ENCODE peak calls at places on chromosomes 11 and 22, in nine cellular contexts. B is endodermal cell; J is H9; M is CD4-positive, alpha-beta memory T cell; F is mesendoderm; U is colonic mucosa; X is H1; V is CD4-positive, CD25-positive, alpha-beta regulatory T cell; W is stomach. N is an unnamed sample. For H3K4me1, the result is how much of the 10 kb centered on the place peaks cover.

GRCh38 chr22:24442352-24442744 is 14.9 kb downstream of the ADORA2A start:
- DNase-seq in B (peak), J (no peak), M (no peak), F (no peak), U (no peak), X (no peak), V (no peak), W (peak), N (no peak)

GRCh38 chr11:5364214-5364613 is 12.9 kb downstream of the OR51B6 start:
- DNase-seq in B (no peak), J (no peak), M (no peak), F (no peak), U (no peak), X (no peak), V (no peak), W (no peak), N (no peak)

GRCh38 chr22:46122511-46122971 is 27.8 kb upstream of the PPARA start:
- DNase-seq in B (peak), J (peak), M (peak), F (peak), U (peak), X (peak), V (peak), W (peak), N (peak)

GRCh38 chr22:47345025-47345424 is 582.6 kb downstream of the TBC1D22A start:
- DNase-seq in B (no peak), J (no peak), M (no peak), F (no peak), U (no peak), X (no peak), V (no peak), W (no peak), N (no peak)

GRCh38 chr22:49204599-49205214 is 623.0 kb downstream of the BRD1 start:
- DNase-seq in B (no peak), J (peak), M (no peak), F (no peak), U (no peak), X (peak), V (no peak), W (peak), N (no peak)

GRCh38 chr11:22304337-22304961 is 33.7 kb upstream of the SLC17A6 start:
- DNase-seq in B (no peak), J (no peak), M (peak), F (peak), U (no peak), X (no peak), V (no peak), W (no peak), N (peak)

GRCh38 chr11:46360878-46361277 is 13.6 kb downstream of the DGKZ start:
- DNase-seq in B (no peak), J (no peak), M (no peak), F (no peak), U (no peak), X (no peak), V (no peak), W (no peak), N (no peak)

GRCh38 chr11:16989554-16989953 is 24.7 kb downstream of the PLEKHA7 start:
- DNase-seq in B (no peak), J (no peak), M (no peak), F (no peak), U (no peak), X (no peak), V (no peak), W (no peak), N (no peak)

GRCh38 chr22:43228330-43228729 is 41.4 kb upstream of the TTLL12 start:
- DNase-seq in B (peak), J (peak), M (no peak), F (peak), U (peak), X (peak), V (no peak), W (peak), N (peak)

GRCh38 chr11:76665172-76665571 is 5.4 kb downstream of the LRRC32 start:
- DNase-seq in B (peak), J (peak), M (no peak), F (no peak), U (no peak), X (no peak), V (no peak), W (no peak), N (no peak)

GRCh38 chr11:130212431-130212961 is 52.9 kb downstream of the ST14 start:
- DNase-seq in B (peak), J (peak), M (no peak), F (no peak), U (peak), X (peak), V (no peak), W (peak), N (no peak)

GRCh38 chr11:110373061-110373702 is 56.6 kb upstream of the FDX1 start:
- DNase-seq in B (no peak), J (no peak), M (no peak), F (no peak), U (no peak), X (no peak), V (no peak), W (no peak), N (no peak)

GRCh38 chr11:1228921-1229451 is 6.1 kb downstream of the MUC5B start:
- DNase-seq in B (peak), J (peak), M (no peak), F (no peak), U (peak), X (peak), V (no peak), W (no peak), N (no peak)

GRCh38 chr11:36333897-36334296 is 37.8 kb downstream of the PRR5L start:
- DNase-seq in B (peak), J (peak), M (no peak), F (peak), U (no peak), X (no peak), V (no peak), W (no peak), N (peak)

GRCh38 chr22:44398791-44399190 is 86.0 kb upstream of the SHISAL1 start:
- DNase-seq in B (peak), J (peak), M (no peak), F (no peak), U (peak), X (peak), V (no peak), W (no peak), N (no peak)

GRCh38 chr11:130634981-130635473 is 186.6 kb downstream of the ADAMTS15 start:
- DNase-seq in B (peak), J (no peak), M (no peak), F (peak), U (no peak), X (no peak), V (no peak), W (no peak), N (no peak)

GRCh38 chr22:41330169-41330568 is 28.8 kb downstream of the ZC3H7B start:
- DNase-seq in B (no peak), J (no peak), M (no peak), F (no peak), U (no peak), X (no peak), V (no peak), W (no peak), N (no peak)

GRCh38 chr11:124644426-124645280 is 22.0 kb downstream of the TBRG1 start:
- DNase-seq in B (peak), J (peak), M (peak), F (peak), U (peak), X (peak), V (peak), W (peak), N (peak)

GRCh38 chr11:88421530-88421929 is 84.0 kb upstream of the CTSC start:
- DNase-seq in B (peak), J (no peak), M (no peak), F (peak), U (peak), X (no peak), V (no peak), W (no peak), N (peak)

GRCh38 chr11:16744128-16744725 is 5.8 kb downstream of the C11orf58 start:
- DNase-seq in B (no peak), J (no peak), M (no peak), F (peak), U (no peak), X (no peak), V (no peak), W (no peak), N (peak)

GRCh38 chr11:119509969-119510401 is 87.0 kb upstream of the THY1 start:
- DNase-seq in B (no peak), J (no peak), M (no peak), F (no peak), U (peak), X (no peak), V (no peak), W (no peak), N (no peak)

GRCh38 chr22:24580276-24580675 is 12.6 kb downstream of the LRRC75B start:
- DNase-seq in B (no peak), J (no peak), M (no peak), F (no peak), U (no peak), X (no peak), V (no peak), W (no peak), N (no peak)

GRCh38 chr11:9804414-9804902 is 140.6 kb downstream of the SWAP70 start:
- DNase-seq in B (no peak), J (no peak), M (no peak), F (no peak), U (no peak), X (no peak), V (no peak), W (no peak), N (no peak)

GRCh38 chr11:17846852-17847453 is 112.4 kb downstream of the KCNC1 start:
- DNase-seq in B (no peak), J (no peak), M (no peak), F (peak), U (no peak), X (no peak), V (no peak), W (no peak), N (peak)

GRCh38 chr11:16089481-16089880 is 266.9 kb downstream of the SOX6 start:
- DNase-seq in B (no peak), J (no peak), M (no peak), F (no peak), U (no peak), X (no peak), V (no peak), W (no peak), N (no peak)

GRCh38 chr22:43726296-43726695 is 85.8 kb downstream of the EFCAB6 start:
- DNase-seq in B (no peak), J (no peak), M (no peak), F (no peak), U (no peak), X (no peak), V (no peak), W (no peak), N (no peak)

GRCh38 chr11:116930586-116930985 is 93.2 kb upstream of the APOA1 start:
- DNase-seq in B (no peak), J (no peak), M (peak), F (no peak), U (no peak), X (no peak), V (no peak), W (no peak), N (no peak)

GRCh38 chr11:2166091-2166851 is 5.3 kb upstream of the INS start:
- DNase-seq in B (peak), J (peak), M (peak), F (peak), U (peak), X (peak), V (peak), W (peak), N (peak)

GRCh38 chr22:27883656-27884350 is 35.3 kb downstream of the PITPNB start:
- DNase-seq in B (no peak), J (no peak), M (no peak), F (no peak), U (no peak), X (peak), V (no peak), W (no peak), N (no peak)

GRCh38 chr11:127017482-127017881 is 16.9 kb upstream of the KIRREL3 start:
- DNase-seq in B (peak), J (peak), M (no peak), F (peak), U (no peak), X (no peak), V (no peak), W (no peak), N (peak)

GRCh38 chr11:19026862-19027261 is 33.7 kb downstream of the MRGPRX2 start:
- DNase-seq in B (no peak), J (no peak), M (no peak), F (no peak), U (no peak), X (no peak), V (no peak), W (no peak), N (no peak)

GRCh38 chr11:19032990-19033389 is 27.5 kb downstream of the MRGPRX2 start:
- DNase-seq in B (no peak), J (no peak), M (no peak), F (no peak), U (no peak), X (no peak), V (no peak), W (no peak), N (no peak)

GRCh38 chr11:19025799-19026406 is 34.6 kb downstream of the MRGPRX2 start:
- DNase-seq in B (no peak), J (no peak), M (no peak), F (no peak), U (no peak), X (no peak), V (no peak), W (no peak), N (no peak)

DNA sequence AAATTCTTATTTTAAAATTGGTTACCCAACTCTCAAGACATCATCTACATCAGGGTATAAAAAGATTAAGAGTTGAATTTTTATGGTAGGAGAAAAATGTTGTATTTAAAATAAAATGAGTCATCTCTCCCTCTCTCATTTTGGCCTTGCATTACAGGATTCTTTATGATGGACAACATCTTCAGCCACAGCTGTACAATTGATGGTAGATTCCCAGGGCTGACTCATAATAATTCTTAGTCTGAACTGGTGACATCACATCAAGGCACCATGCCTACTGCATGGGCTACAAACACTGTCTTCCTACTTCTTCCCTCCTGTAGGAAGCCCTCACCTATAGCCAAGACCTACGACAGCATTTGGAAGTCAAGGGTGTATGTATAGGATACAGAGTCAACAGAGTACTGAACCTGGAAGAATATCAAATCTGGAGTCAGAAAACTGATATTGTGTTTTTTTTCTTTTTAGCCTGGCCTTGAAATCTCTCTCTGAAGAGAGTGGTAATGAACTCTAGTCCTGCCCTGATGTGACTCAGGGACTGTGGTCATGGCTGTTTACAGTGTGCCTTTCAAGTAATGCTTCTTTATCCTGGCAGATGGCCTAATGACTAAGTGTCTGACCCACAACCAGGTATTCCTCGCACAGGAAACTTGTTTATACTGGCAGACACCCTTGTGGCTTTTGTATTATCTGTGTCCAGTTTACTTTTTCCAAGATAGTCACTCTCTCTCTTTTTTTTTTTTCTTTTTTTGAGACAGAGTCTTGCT is 32.5 kb downstream of the MRGPRX2 start:
- DNase-seq in B (no peak), J (no peak), M (no peak), F (no peak), U (no peak), X (no peak), V (no peak), W (no peak), N (no peak)
- H3K4me1 ChIP-seq in B (under half), J (under half), M (under half), F (under half), U (under half), X (under half), V (under half), W (under half), N (under half)

DNA sequence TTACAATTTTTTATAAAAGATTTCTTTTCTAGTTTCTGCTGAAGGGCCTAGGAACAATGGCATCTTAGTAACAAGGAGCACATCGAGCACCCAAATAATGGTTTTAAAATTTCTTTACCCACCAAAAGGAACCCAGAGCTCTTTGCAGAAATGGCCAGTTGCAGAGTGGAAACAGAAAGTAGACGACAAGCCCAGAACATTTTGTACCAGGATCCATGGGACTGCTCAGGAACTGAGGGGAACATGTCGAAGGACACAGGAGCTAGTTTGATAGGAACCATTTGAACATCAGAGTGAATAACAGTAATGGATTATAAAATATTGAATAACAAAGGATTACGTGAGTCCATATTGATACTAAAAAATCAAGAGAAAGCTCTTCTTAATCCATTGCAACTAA is 17.3 kb downstream of the PANX1 start:
- DNase-seq in B (no peak), J (no peak), M (no peak), F (no peak), U (no peak), X (no peak), V (no peak), W (no peak), N (no peak)
- H3K4me1 ChIP-seq in B (under half), J (under half), M (under half), F (under half), U (under half), X (under half), V (under half), W (half or more), N (under half)

GRCh38 chr11:57805780-57806179 is 44.2 kb downstream of the CTNND1 start:
- DNase-seq in B (no peak), J (no peak), M (no peak), F (no peak), U (no peak), X (no peak), V (no peak), W (no peak), N (no peak)
- H3K4me1 ChIP-seq in B (under half), J (under half), M (under half), F (under half), U (under half), X (under half), V (under half), W (under half), N (under half)

GRCh38 chr22:40204331-40205116 is 26.8 kb downstream of the TNRC6B start:
- DNase-seq in B (no peak), J (no peak), M (no peak), F (no peak), U (no peak), X (no peak), V (no peak), W (no peak), N (no peak)

GRCh38 chr22:40203568-40203967 is 25.8 kb downstream of the TNRC6B start:
- DNase-seq in B (no peak), J (no peak), M (peak), F (no peak), U (no peak), X (no peak), V (no peak), W (no peak), N (no peak)

GRCh38 chr22:40200795-40201194 is 23.1 kb downstream of the TNRC6B start:
- DNase-seq in B (no peak), J (no peak), M (no peak), F (no peak), U (no peak), X (no peak), V (no peak), W (no peak), N (no peak)

GRCh38 chr22:40199852-40200251 is 22.1 kb downstream of the TNRC6B start:
- DNase-seq in B (no peak), J (no peak), M (no peak), F (no peak), U (no peak), X (no peak), V (no peak), W (no peak), N (no peak)

GRCh38 chr22:40202225-40202944 is 24.7 kb downstream of the TNRC6B start:
- DNase-seq in B (no peak), J (no peak), M (no peak), F (no peak), U (no peak), X (no peak), V (no peak), W (no peak), N (no peak)
- H3K4me1 ChIP-seq in B (under half), J (under half), M (half or more), F (under half), U (under half), X (under half), V (under half), W (half or more), N (under half)

DNA sequence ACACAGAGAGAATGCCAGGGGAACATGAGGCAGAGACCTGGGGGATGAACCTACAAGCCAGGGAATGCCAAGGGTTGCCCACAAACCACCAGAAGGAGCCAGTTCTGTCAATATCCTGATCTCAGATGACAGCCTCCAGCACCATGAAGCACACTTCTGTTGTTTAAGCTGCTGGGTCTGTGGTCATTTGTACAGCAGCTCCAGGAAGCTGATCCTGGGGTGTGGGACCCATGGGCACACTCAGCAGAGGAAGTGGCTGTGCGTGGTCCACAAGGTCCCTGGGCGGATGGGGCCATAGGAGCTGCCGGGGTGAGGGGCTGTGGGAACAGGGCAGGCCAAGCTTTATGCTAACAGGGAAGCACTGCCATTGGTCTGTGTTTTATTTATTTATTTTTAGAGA is 12.1 kb downstream of the PPM1F start:
- DNase-seq in B (no peak), J (no peak), M (no peak), F (no peak), U (no peak), X (no peak), V (no peak), W (no peak), N (no peak)
- H3K4me1 ChIP-seq in B (under half), J (under half), M (under half), F (under half), U (under half), X (under half), V (under half), W (half or more), N (under half)

DNA sequence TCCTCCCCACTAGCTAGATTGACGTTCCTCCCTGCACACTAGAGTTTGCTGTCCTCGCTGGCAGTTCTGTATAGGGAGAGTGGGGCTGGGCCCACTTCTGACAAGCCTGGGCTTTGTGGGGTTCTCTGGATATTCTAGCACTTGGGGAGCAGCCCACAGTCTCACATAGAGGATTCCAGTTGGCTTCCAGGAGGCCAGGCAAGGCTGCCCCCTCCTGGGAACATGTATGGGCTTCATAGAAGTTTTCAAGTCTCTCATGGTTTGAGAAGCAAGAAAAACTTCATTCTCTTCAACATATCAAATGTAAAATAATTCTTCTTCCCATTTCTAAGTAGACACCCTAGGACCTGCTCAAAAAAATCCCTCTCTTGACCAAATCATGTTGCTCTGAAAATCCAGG is 87.5 kb downstream of the NAV2 start:
- DNase-seq in B (peak), J (no peak), M (no peak), F (no peak), U (no peak), X (no peak), V (no peak), W (no peak), N (no peak)
- H3K4me1 ChIP-seq in B (under half), J (under half), M (under half), F (under half), U (under half), X (under half), V (under half), W (half or more), N (under half)

GRCh38 chr22:50625568-50626313 is 2.2 kb downstream of the ARSA start:
- DNase-seq in B (peak), J (peak), M (no peak), F (no peak), U (no peak), X (peak), V (no peak), W (peak), N (peak)
- H3K4me1 ChIP-seq in B (under half), J (under half), M (under half), F (under half), U (under half), X (under half), V (half or more), W (half or more), N (under half)

GRCh38 chr22:39290248-39290720 is 29.1 kb downstream of the RPL3 start:
- DNase-seq in B (no peak), J (no peak), M (no peak), F (no peak), U (no peak), X (no peak), V (no peak), W (no peak), N (no peak)
- H3K4me1 ChIP-seq in B (under half), J (under half), M (under half), F (under half), U (under half), X (under half), V (under half), W (under half), N (under half)

N was measured in neural progenitor cell.